ENCODE peak calls at places on chromosome 9, in six cellular contexts. M, X, G, Z, D and F are unnamed samples. For H3K27me3, the result is how much of the 10 kb centered on the place peaks cover.

GRCh38 chr9:124621371-124622328 is 114.5 kb upstream of the NR5A1 start:
- DNase-seq in M (no peak), X (peak), G (no peak), Z (no peak), D (no peak), F (no peak)

GRCh38 chr9:104287255-104287872 is 193.3 kb downstream of the SMC2 start:
- DNase-seq in M (no peak), X (peak), G (no peak), Z (no peak), D (no peak), F (no peak)

GRCh38 chr9:83701769-83702168 is 6.0 kb downstream of the UBQLN1 start:
- DNase-seq in M (no peak), X (peak), G (no peak), Z (peak), D (no peak), F (no peak)

GRCh38 chr9:118938581-118938980 is 430.7 kb downstream of the BRINP1 start:
- DNase-seq in M (no peak), X (no peak), G (no peak), Z (no peak), D (no peak), F (no peak)

GRCh38 chr9:84436386-84437114 is 96.0 kb upstream of the SLC28A3 start:
- DNase-seq in M (no peak), X (no peak), G (peak), Z (no peak), D (no peak), F (no peak)

GRCh38 chr9:116181853-116182610 is 28.4 kb downstream of the PAPPA start:
- DNase-seq in M (no peak), X (no peak), G (no peak), Z (no peak), D (no peak), F (no peak)

GRCh38 chr9:69718218-69718617 is 41.6 kb downstream of the PTAR1 start:
- DNase-seq in M (no peak), X (no peak), G (no peak), Z (no peak), D (no peak), F (no peak)

GRCh38 chr9:12723409-12724028 is 30.3 kb downstream of the TYRP1 start:
- DNase-seq in M (no peak), X (no peak), G (no peak), Z (no peak), D (no peak), F (no peak)

GRCh38 chr9:116800885-116801284 is 113.8 kb downstream of the TRIM32 start:
- DNase-seq in M (no peak), X (no peak), G (no peak), Z (no peak), D (no peak), F (no peak)

GRCh38 chr9:18360005-18360404 is 113.9 kb upstream of the ADAMTSL1 start:
- DNase-seq in M (no peak), X (no peak), G (no peak), Z (no peak), D (no peak), F (no peak)

GRCh38 chr9:123003467-123003866 is 30.0 kb upstream of the GPR21 start:
- DNase-seq in M (no peak), X (peak), G (no peak), Z (no peak), D (no peak), F (no peak)

GRCh38 chr9:110278080-110278707 is 21.9 kb upstream of the TXN start:
- DNase-seq in M (no peak), X (no peak), G (no peak), Z (no peak), D (no peak), F (no peak)

GRCh38 chr9:16213781-16214515 is 656.5 kb downstream of the BNC2 start:
- DNase-seq in M (no peak), X (peak), G (peak), Z (no peak), D (peak), F (no peak)

GRCh38 chr9:13131396-13131795 is 148.1 kb downstream of the MPDZ start:
- DNase-seq in M (no peak), X (no peak), G (no peak), Z (no peak), D (no peak), F (no peak)

GRCh38 chr9:130262061-130262745 is 3.4 kb upstream of the HMCN2 start:
- DNase-seq in M (no peak), X (no peak), G (no peak), Z (no peak), D (no peak), F (no peak)

GRCh38 chr9:130263601-130264413 is 1.8 kb upstream of the HMCN2 start:
- DNase-seq in M (no peak), X (no peak), G (no peak), Z (no peak), D (peak), F (peak)

GRCh38 chr9:130264414-130265350 is 878 bp upstream of the HMCN2 start:
- DNase-seq in M (no peak), X (no peak), G (no peak), Z (no peak), D (peak), F (no peak)

GRCh38 chr9:130260816-130261765 is 4.5 kb upstream of the HMCN2 start:
- DNase-seq in M (no peak), X (no peak), G (no peak), Z (no peak), D (peak), F (no peak)

GRCh38 chr9:130262771-130263170 is 2.8 kb upstream of the HMCN2 start:
- DNase-seq in M (no peak), X (no peak), G (no peak), Z (no peak), D (peak), F (no peak)
- H3K27me3 ChIP-seq in M (under half), X (half or more), G (under half), Z (half or more), D (under half), F (half or more)

GRCh38 chr9:136645343-136645902 is 17.3 kb upstream of the EGFL7 start:
- DNase-seq in M (no peak), X (no peak), G (no peak), Z (no peak), D (no peak), F (no peak)

GRCh38 chr9:136644343-136644592 is 18.4 kb upstream of the EGFL7 start:
- DNase-seq in M (no peak), X (no peak), G (peak), Z (no peak), D (peak), F (no peak)

GRCh38 chr9:136644593-136645342 is 17.9 kb upstream of the EGFL7 start:
- DNase-seq in M (peak), X (no peak), G (peak), Z (no peak), D (peak), F (no peak)

GRCh38 chr9:136646827-136647711 is 15.6 kb upstream of the EGFL7 start:
- DNase-seq in M (peak), X (no peak), G (no peak), Z (no peak), D (no peak), F (no peak)

DNA sequence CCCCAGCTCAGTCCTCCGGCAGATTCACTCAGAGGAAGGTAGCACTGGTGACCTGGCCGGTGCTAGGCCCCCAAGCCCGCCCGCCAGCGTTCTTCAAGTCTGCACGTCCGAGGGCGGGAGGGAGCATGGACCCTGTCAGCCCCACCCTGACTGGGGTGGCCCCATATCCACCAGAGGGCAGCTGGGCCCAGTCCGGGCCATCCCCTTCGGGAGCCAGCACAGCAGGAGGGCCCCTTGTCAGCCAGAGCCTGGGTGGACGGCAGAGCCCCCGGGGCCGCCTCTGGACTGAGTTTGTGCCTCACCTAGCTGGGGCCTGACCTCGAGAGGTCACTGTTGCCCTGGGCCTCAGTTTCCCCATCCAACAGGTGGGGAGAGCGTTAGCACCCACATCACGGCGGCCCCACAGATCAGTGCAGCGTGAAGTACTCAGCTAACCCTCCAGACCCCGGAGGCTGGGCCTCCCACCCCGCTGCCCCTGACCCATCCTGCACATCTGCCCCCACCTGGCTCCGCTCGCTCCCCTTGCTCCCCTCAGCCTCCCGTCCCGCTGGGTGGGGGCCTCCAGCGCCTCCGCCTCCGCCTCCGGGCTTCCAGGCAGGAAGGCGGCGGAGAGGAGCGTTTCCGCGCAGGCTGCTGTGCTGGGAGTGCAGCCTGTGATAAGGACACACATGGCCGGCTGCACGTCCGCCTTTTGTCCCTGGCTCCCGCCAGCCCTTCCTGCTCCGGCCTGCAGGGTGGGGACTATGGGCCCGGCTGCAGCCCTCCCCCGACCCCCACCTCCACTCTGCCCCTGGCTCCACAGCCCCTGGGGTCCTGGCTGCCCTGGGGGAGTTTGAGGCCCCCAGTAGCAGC is 16.6 kb upstream of the EGFL7 start:
- DNase-seq in M (peak), X (no peak), G (peak), Z (no peak), D (no peak), F (no peak)
- TF ChIP-seq CTCF in M (no peak), X (no peak), G (peak), Z (no peak), D (peak), F (no peak)

GRCh38 chr9:4496497-4496896 is 6.2 kb downstream of the SLC1A1 start:
- DNase-seq in M (no peak), X (no peak), G (no peak), Z (no peak), D (no peak), F (no peak)
- H3K27me3 ChIP-seq in M (under half), X (under half), G (under half), Z (under half), D (under half), F (under half)

DNA sequence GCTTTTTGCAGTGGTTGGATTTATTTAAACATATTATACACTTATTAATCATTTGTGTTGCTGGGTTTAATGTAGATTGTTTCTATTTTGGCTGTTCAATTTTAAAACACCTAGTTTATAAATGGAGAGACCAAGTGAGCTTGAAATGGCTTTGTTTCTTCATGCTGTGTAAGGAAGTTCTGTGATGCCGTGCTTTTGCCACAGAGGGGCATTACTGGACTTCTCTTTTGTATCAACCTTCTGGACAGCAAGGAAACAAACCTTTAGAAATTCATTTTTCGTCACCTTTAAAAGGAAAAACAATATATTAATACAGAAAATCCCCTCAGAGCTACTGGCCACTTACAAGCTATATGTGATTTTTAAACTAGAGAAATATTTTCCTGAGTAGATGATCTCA is 81.9 kb downstream of the DMRTA1 start:
- DNase-seq in M (no peak), X (no peak), G (no peak), Z (no peak), D (no peak), F (no peak)
- TF ChIP-seq CTCF in M (no peak), X (peak), G (peak), Z (no peak), D (no peak), F (no peak)

DNA sequence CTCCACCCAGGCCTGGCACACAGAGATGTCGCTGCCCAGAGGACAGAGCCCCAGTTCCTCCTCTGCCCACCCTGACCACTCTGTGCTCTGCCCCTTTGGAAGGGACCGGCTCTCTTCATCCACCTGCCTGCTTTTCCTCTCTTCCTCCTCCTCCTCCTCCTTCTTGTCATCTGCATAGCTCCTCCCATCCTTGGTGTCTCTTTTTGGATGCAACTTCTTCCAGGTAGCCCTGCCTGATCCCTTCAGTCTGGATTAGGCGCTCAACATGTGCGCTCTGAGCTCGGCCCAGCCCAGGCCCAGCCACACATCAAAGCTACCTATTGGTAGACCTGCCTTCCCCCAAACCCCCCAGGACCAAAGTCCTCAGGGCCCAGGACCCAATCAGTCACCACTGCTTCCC is 52.6 kb upstream of the RXRA start:
- DNase-seq in M (no peak), X (no peak), G (no peak), Z (no peak), D (no peak), F (no peak)
- H3K27me3 ChIP-seq in M (under half), X (under half), G (under half), Z (half or more), D (under half), F (half or more)

DNA sequence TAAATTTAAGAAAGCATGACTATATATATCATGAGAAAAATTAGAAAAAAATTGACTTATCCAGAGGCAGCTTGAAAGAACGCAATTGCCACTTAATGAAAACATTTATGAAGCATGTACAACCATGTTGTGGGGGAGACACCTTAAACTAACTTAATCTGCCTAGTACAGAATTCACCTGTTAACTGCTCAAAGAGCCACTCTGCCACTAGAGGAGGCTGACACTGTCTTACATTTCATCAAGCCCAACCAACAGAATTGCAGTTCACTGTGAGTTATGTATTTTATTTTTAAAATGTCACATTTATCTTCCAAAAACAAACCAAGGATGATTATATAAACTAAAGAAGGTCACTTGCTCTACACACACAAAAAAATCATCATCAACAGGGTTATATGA is 252.9 kb downstream of the MLLT3 start:
- DNase-seq in M (no peak), X (no peak), G (no peak), Z (no peak), D (no peak), F (no peak)
- TF ChIP-seq CTCF in M (no peak), X (no peak), G (no peak), Z (no peak), D (no peak), F (peak)

GRCh38 chr9:126621056-126621918 is 7.6 kb downstream of the LMX1B start:
- DNase-seq in M (no peak), X (no peak), G (no peak), Z (no peak), D (no peak), F (no peak)
- H3K27me3 ChIP-seq in M (under half), X (half or more), G (half or more), Z (under half), D (under half), F (half or more)

GRCh38 chr9:34492051-34492450 is 30.7 kb downstream of the ENHO start:
- DNase-seq in M (no peak), X (no peak), G (no peak), Z (no peak), D (no peak), F (no peak)
- TF ChIP-seq CTCF in M (no peak), X (no peak), G (no peak), Z (no peak), D (no peak), F (no peak)

DNA sequence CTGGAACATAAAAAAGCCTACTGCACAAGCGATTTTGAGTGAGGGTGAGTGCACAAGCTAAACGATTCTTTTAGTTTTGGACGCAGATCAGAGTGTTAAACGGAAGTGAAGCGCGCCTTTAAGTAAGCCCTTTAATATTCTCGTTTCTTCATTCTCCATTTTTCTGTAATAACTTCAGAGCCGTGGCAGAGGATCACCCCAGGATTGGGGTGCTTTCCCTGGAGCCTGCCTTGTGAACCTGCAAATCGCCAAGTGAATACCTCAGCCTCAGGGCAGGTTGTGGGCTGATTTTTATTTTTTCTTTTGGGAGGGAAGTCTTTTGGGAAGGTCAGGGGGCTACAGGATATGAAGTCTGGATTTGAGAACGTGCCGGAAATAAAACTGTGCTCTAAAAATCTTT is 5.0 kb upstream of the PAX5 start:
- DNase-seq in M (no peak), X (no peak), G (no peak), Z (no peak), D (no peak), F (no peak)
- H3K27me3 ChIP-seq in M (under half), X (half or more), G (half or more), Z (half or more), D (under half), F (half or more)

DNA sequence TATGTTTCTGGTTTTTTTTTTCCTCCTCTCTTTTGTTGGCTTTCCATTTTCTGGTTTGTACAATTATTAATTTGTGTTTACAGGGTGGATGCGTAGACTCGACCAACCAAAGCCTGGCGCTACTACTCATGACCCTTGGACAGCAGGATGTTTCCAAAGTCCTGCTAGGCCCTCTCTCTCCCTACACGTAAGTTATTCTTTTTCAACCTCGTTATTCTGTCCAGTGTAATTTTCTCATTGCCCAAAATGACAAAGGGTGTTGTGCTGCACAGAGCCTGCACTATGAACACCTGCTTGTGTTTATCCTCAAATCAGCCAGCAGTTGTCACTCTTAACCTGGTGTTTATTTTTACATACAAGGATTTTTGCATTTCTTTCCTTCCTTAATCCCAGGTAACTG is 56.6 kb downstream of the RCL1 start:
- DNase-seq in M (no peak), X (no peak), G (no peak), Z (no peak), D (no peak), F (no peak)
- TF ChIP-seq CTCF in M (no peak), X (no peak), G (no peak), Z (no peak), D (no peak), F (no peak)